ENCODE peak calls at places on chromosomes 12 and 14, in nine cellular contexts. H is fibroblast of lung, Q is right lobe of liver, V is MM.1S, K is fibroblast of the aortic adventitia, B is left ventricle myocardium inferior, Z is hepatocyte, O is heart left ventricle, R is stomach. D is an unnamed sample.

GRCh38 chr12:23084236-23084995 is 459.4 kb downstream of the ETNK1 start:
- DNase-seq in H (peak), Q (peak), V (no peak), K (peak), B (no peak), Z (peak), O (no peak), R (no peak), D (no peak)

GRCh38 chr12:123104809-123105208 is 46.1 kb downstream of the PITPNM2 start:
- DNase-seq in H (no peak), Q (no peak), V (no peak), K (no peak), B (no peak), Z (no peak), O (no peak), R (no peak), D (no peak)

GRCh38 chr14:88225721-88226120 is 97.3 kb downstream of the KCNK10 start:
- DNase-seq in H (no peak), Q (no peak), V (no peak), K (no peak), B (no peak), Z (no peak), O (no peak), R (no peak), D (no peak)

GRCh38 chr12:131796411-131796736 is 31.8 kb upstream of the MMP17 start:
- DNase-seq in H (no peak), Q (no peak), V (no peak), K (no peak), B (no peak), Z (no peak), O (no peak), R (no peak), D (no peak)

GRCh38 chr12:64252708-64253107 is 30.6 kb upstream of the KICS2 start:
- DNase-seq in H (no peak), Q (no peak), V (no peak), K (peak), B (no peak), Z (no peak), O (no peak), R (no peak), D (no peak)

GRCh38 chr14:99751539-99752485 is 41.4 kb upstream of the EML1 start:
- DNase-seq in H (peak), Q (peak), V (no peak), K (no peak), B (peak), Z (no peak), O (no peak), R (no peak), D (no peak)

GRCh38 chr12:29528161-29528560 is 30.7 kb upstream of the OVCH1 start:
- DNase-seq in H (no peak), Q (no peak), V (no peak), K (no peak), B (no peak), Z (no peak), O (no peak), R (no peak), D (no peak)

GRCh38 chr12:117622087-117622486 is 260.7 kb upstream of the NOS1 start:
- DNase-seq in H (no peak), Q (no peak), V (no peak), K (no peak), B (no peak), Z (no peak), O (no peak), R (no peak), D (no peak)

GRCh38 chr12:132554857-132555630 is 55.3 kb downstream of the LRCOL1 start:
- DNase-seq in H (no peak), Q (no peak), V (no peak), K (no peak), B (no peak), Z (no peak), O (no peak), R (no peak), D (no peak)

GRCh38 chr12:130200445-130200844 is 38.2 kb downstream of the FZD10 start:
- DNase-seq in H (no peak), Q (no peak), V (no peak), K (no peak), B (no peak), Z (no peak), O (no peak), R (peak), D (no peak)

GRCh38 chr12:51388066-51388799 is 3.0 kb downstream of the GALNT6 start:
- DNase-seq in H (peak), Q (no peak), V (no peak), K (peak), B (no peak), Z (peak), O (no peak), R (no peak), D (no peak)

GRCh38 chr12:113837059-113837458 is 129.1 kb downstream of the RBM19 start:
- DNase-seq in H (no peak), Q (no peak), V (no peak), K (peak), B (no peak), Z (peak), O (no peak), R (no peak), D (no peak)

GRCh38 chr14:80942158-80942738 is 710 bp upstream of the CEP128 start:
- DNase-seq in H (no peak), Q (no peak), V (no peak), K (no peak), B (no peak), Z (no peak), O (no peak), R (no peak), D (no peak)

GRCh38 chr12:26271889-26272492 is 76.6 kb downstream of the SSPN start:
- DNase-seq in H (peak), Q (peak), V (no peak), K (peak), B (peak), Z (peak), O (peak), R (peak), D (no peak)

GRCh38 chr12:115421350-115421749 is 737.4 kb upstream of the TBX3 start:
- DNase-seq in H (no peak), Q (no peak), V (no peak), K (no peak), B (no peak), Z (no peak), O (no peak), R (no peak), D (no peak)

GRCh38 chr12:56657416-56658379 is 11.9 kb upstream of the ATP5F1B start:
- DNase-seq in H (no peak), Q (no peak), V (no peak), K (no peak), B (no peak), Z (no peak), O (no peak), R (no peak), D (no peak)

GRCh38 chr12:4266990-4267389 is 6.6 kb upstream of the CCND2 start:
- DNase-seq in H (no peak), Q (no peak), V (no peak), K (no peak), B (no peak), Z (no peak), O (no peak), R (no peak), D (no peak)

GRCh38 chr12:108382437-108382801 is 43.3 kb upstream of the CMKLR1 start:
- DNase-seq in H (no peak), Q (no peak), V (no peak), K (no peak), B (no peak), Z (no peak), O (no peak), R (no peak), D (no peak)

GRCh38 chr12:49689785-49690184 is 17.4 kb downstream of the FMNL3 start:
- DNase-seq in H (no peak), Q (no peak), V (no peak), K (no peak), B (no peak), Z (no peak), O (no peak), R (no peak), D (no peak)

GRCh38 chr14:72801381-72801812 is 92.5 kb downstream of the DPF3 start:
- DNase-seq in H (peak), Q (no peak), V (no peak), K (peak), B (no peak), Z (peak), O (no peak), R (no peak), D (no peak)

GRCh38 chr14:61608245-61609142 is 86.8 kb upstream of the HIF1A start:
- DNase-seq in H (peak), Q (no peak), V (no peak), K (peak), B (no peak), Z (no peak), O (no peak), R (no peak), D (peak)

GRCh38 chr14:36773136-36773540 is 111.5 kb downstream of the PAX9 start:
- DNase-seq in H (peak), Q (no peak), V (no peak), K (no peak), B (no peak), Z (peak), O (no peak), R (no peak), D (no peak)

GRCh38 chr12:16603265-16603915 is 2.6 kb downstream of the LMO3 start:
- DNase-seq in H (no peak), Q (no peak), V (no peak), K (no peak), B (no peak), Z (no peak), O (no peak), R (no peak), D (no peak)

GRCh38 chr12:16600525-16600924 is 5.4 kb downstream of the LMO3 start:
- DNase-seq in H (no peak), Q (no peak), V (no peak), K (no peak), B (no peak), Z (no peak), O (no peak), R (no peak), D (no peak)

GRCh38 chr12:16603916-16604575 is 1.9 kb downstream of the LMO3 start:
- DNase-seq in H (no peak), Q (no peak), V (no peak), K (peak), B (no peak), Z (no peak), O (no peak), R (no peak), D (no peak)

GRCh38 chr12:16604853-16605252 is 1.1 kb downstream of the LMO3 start:
- DNase-seq in H (no peak), Q (no peak), V (no peak), K (no peak), B (no peak), Z (no peak), O (no peak), R (no peak), D (no peak)

GRCh38 chr12:16602412-16602811 is 3.5 kb downstream of the LMO3 start:
- DNase-seq in H (no peak), Q (no peak), V (no peak), K (no peak), B (no peak), Z (no peak), O (no peak), R (no peak), D (no peak)
- H3K4me3 ChIP-seq in H (no peak), Q (no peak), V (no peak), K (no peak), B (no peak), Z (no peak), O (no peak), R (no peak), D (no peak)

GRCh38 chr12:104413330-104413729 is 43.4 kb upstream of the CHST11 start:
- DNase-seq in H (no peak), Q (no peak), V (no peak), K (no peak), B (no peak), Z (no peak), O (no peak), R (no peak), D (no peak)
- H3K4me3 ChIP-seq in H (no peak), Q (no peak), V (no peak), K (no peak), B (no peak), Z (no peak), O (no peak), R (no peak), D (no peak)

GRCh38 chr14:20681348-20682126 is 2.8 kb upstream of the RNASE4 start:
- DNase-seq in H (peak), Q (peak), V (peak), K (peak), B (peak), Z (peak), O (peak), R (peak), D (no peak)

GRCh38 chr14:20682127-20682434 is 2.3 kb upstream of the RNASE4 start:
- DNase-seq in H (no peak), Q (no peak), V (no peak), K (no peak), B (no peak), Z (no peak), O (no peak), R (peak), D (no peak)

GRCh38 chr14:20680363-20680762 is 4.0 kb upstream of the RNASE4 start:
- DNase-seq in H (no peak), Q (no peak), V (peak), K (no peak), B (no peak), Z (no peak), O (no peak), R (no peak), D (no peak)

GRCh38 chr14:20680843-20681347 is 3.5 kb upstream of the RNASE4 start:
- DNase-seq in H (no peak), Q (no peak), V (peak), K (no peak), B (no peak), Z (no peak), O (peak), R (peak), D (no peak)

GRCh38 chr14:20679907-20680306 is 4.5 kb upstream of the RNASE4 start:
- DNase-seq in H (no peak), Q (no peak), V (peak), K (peak), B (no peak), Z (peak), O (no peak), R (no peak), D (no peak)
- H3K4me3 ChIP-seq in H (no peak), Q (no peak), V (peak), K (no peak), B (no peak), Z (no peak), O (no peak), R (no peak), D (peak)

GRCh38 chr14:105492051-105492965 is 1.3 kb downstream of the TEDC1 start:
- DNase-seq in H (no peak), Q (peak), V (no peak), K (no peak), B (peak), Z (peak), O (no peak), R (no peak), D (peak)
- H3K4me3 ChIP-seq in H (peak), Q (no peak), V (peak), K (no peak), B (peak), Z (no peak), O (no peak), R (peak), D (peak)

DNA sequence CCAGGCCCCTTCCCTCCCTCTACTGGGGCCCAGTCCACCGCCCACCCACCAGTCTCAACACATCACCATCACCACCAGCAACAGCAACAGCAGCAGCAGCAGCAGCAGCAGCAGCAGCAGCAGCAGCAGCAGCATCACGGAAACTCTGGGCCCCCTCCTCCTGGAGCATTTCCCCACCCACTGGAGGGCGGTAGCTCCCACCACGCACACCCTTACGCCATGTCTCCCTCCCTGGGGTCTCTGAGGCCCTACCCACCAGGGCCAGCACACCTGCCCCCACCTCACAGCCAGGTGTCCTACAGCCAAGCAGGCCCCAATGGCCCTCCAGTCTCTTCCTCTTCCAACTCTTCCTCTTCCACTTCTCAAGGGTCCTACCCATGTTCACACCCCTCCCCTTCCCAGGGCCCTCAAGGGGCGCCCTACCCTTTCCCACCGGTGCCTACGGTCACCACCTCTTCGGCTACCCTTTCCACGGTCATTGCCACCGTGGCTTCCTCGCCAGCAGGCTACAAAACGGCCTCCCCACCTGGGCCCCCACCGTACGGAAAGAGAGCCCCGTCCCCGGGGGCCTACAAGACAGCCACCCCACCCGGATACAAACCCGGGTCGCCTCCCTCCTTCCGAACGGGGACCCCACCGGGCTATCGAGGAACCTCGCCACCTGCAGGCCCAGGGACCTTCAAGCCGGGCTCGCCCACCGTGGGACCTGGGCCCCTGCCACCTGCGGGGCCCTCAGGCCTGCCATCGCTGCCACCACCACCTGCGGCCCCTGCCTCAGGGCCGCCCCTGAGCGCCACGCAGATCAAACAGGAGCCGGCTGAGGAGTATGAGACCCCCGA is 6.8 kb upstream of the RNU7-1 start:
- DNase-seq in H (no peak), Q (no peak), V (no peak), K (no peak), B (no peak), Z (no peak), O (no peak), R (no peak), D (no peak)
- H3K4me3 ChIP-seq in H (no peak), Q (peak), V (peak), K (peak), B (peak), Z (peak), O (peak), R (peak), D (peak)